ENCODE peak calls at places on chromosome 15, in ten cellular contexts. Y, B, F, A, T, M, R, Z, P and L are unnamed samples.
A peak's percentile ranks its signal among the peaks of the same experiment; 100 is the strongest.

GRCh38 chr15:92021765-92022164 is 168.3 kb downstream of the SLCO3A1 start:
- DNase-seq in Y (no peak), B (peak; percentile 31), F (no peak), A (no peak), T (no peak), M (peak; percentile 13), R (no peak), Z (no peak), P (no peak), L (no peak)

GRCh38 chr15:84099181-84099580 is 136.4 kb upstream of the GOLGA6L4 start:
- DNase-seq in Y (no peak), B (no peak), F (peak; percentile 1), A (no peak), T (no peak), M (peak; percentile 47), R (peak; percentile 16), Z (no peak), P (no peak), L (no peak)

GRCh38 chr15:85858586-85859375 is 64.1 kb upstream of the KLHL25 start:
- DNase-seq in Y (peak; percentile 88), B (peak; percentile 81), F (peak; percentile 62), A (peak; percentile 89), T (peak; percentile 78), M (peak; percentile 78), R (peak; percentile 53), Z (peak; percentile 70), P (no peak), L (peak; percentile 7)

GRCh38 chr15:98506711-98507110 is 141.6 kb upstream of the IGF1R start:
- DNase-seq in Y (no peak), B (no peak), F (no peak), A (peak; percentile 88), T (no peak), M (no peak), R (no peak), Z (no peak), P (no peak), L (no peak)

GRCh38 chr15:68054658-68055223 is 626 bp downstream of the PIAS1 start:
- DNase-seq in Y (peak; percentile 87), B (peak; percentile 56), F (peak; percentile 65), A (no peak), T (peak; percentile 77), M (peak; percentile 70), R (no peak), Z (no peak), P (no peak), L (no peak)

GRCh38 chr15:60740787-60741354 is 261.9 kb upstream of the ICE2 start:
- DNase-seq in Y (no peak), B (no peak), F (no peak), A (no peak), T (no peak), M (no peak), R (no peak), Z (no peak), P (no peak), L (no peak)

GRCh38 chr15:23642413-23643044 is 5.1 kb downstream of the MAGEL2 start:
- DNase-seq in Y (no peak), B (peak; percentile 60), F (peak; percentile 29), A (no peak), T (peak; percentile 36), M (peak; percentile 63), R (peak; percentile 63), Z (no peak), P (peak; percentile 33), L (peak; percentile 9)

GRCh38 chr15:89501646-89502045 is 5.3 kb upstream of the RHCG start:
- DNase-seq in Y (no peak), B (no peak), F (no peak), A (peak; percentile 37), T (no peak), M (no peak), R (no peak), Z (no peak), P (no peak), L (no peak)

GRCh38 chr15:74453925-74454763 is 6.8 kb downstream of the UBL7 start:
- DNase-seq in Y (no peak), B (no peak), F (no peak), A (peak; percentile 14), T (no peak), M (no peak), R (no peak), Z (no peak), P (no peak), L (no peak)

GRCh38 chr15:89761009-89761831 is 10.2 kb upstream of the MESP1 start:
- DNase-seq in Y (no peak), B (no peak), F (no peak), A (no peak), T (no peak), M (no peak), R (no peak), Z (no peak), P (no peak), L (no peak)

GRCh38 chr15:68602484-68603240 is 23.9 kb downstream of the CORO2B start:
- DNase-seq in Y (no peak), B (no peak), F (no peak), A (no peak), T (no peak), M (no peak), R (no peak), Z (no peak), P (no peak), L (no peak)

GRCh38 chr15:90174140-90174891 is 26.8 kb upstream of the SEMA4B start:
- DNase-seq in Y (peak; percentile 91), B (peak; percentile 61), F (no peak), A (no peak), T (no peak), M (peak; percentile 73), R (peak; percentile 88), Z (no peak), P (no peak), L (no peak)

GRCh38 chr15:91622676-91623342 is 230.7 kb upstream of the SLCO3A1 start:
- DNase-seq in Y (no peak), B (no peak), F (no peak), A (no peak), T (no peak), M (no peak), R (no peak), Z (no peak), P (no peak), L (no peak)

GRCh38 chr15:31271706-31272557 is 54.7 kb upstream of the KLF13 start:
- DNase-seq in Y (no peak), B (no peak), F (no peak), A (peak; percentile 41), T (no peak), M (peak; percentile 28), R (no peak), Z (no peak), P (no peak), L (no peak)

GRCh38 chr15:51342249-51342999 is 969 bp downstream of the GLDN start:
- DNase-seq in Y (no peak), B (peak; percentile 37), F (peak; percentile 50), A (no peak), T (no peak), M (no peak), R (peak; percentile 66), Z (no peak), P (no peak), L (no peak)